ENCODE peak calls at places on chromosomes 16 and 17, in seven cellular contexts. Z is HFFc6, D is H9, I is ovary, C is WTC11, G is GM20000, P is nephron progenitor cell. T is an unnamed sample.

GRCh38 chr17:15121426-15121825 is 143.7 kb downstream of the PMP22 start:
- DNase-seq in I (no peak), G (no peak), D (no peak), Z (no peak), P (no peak), C (no peak), T (no peak)

GRCh38 chr17:61254894-61255293 is 144.7 kb upstream of the TBX2 start:
- DNase-seq in D (no peak), Z (no peak), P (no peak), G (no peak), C (no peak), I (no peak), T (no peak)

GRCh38 chr17:79779661-79780365 is 1.9 kb downstream of the CBX2 start:
- DNase-seq in Z (no peak), P (no peak), I (no peak), D (no peak), C (no peak), G (no peak), T (no peak)

GRCh38 chr16:17368951-17369350 is 101.8 kb downstream of the XYLT1 start:
- DNase-seq in C (no peak), G (no peak), D (no peak), Z (no peak), I (no peak), P (no peak), T (no peak)

GRCh38 chr16:67656344-67657016 is 3.6 kb downstream of the ACD start:
- DNase-seq in D (no peak), I (no peak), P (no peak), Z (no peak), C (no peak), G (no peak), T (no peak)

GRCh38 chr16:68700120-68700519 is 37.0 kb upstream of the CDH1 start:
- DNase-seq in G (no peak), C (no peak), D (no peak), I (peak), P (no peak), Z (peak), T (no peak)

GRCh38 chr16:28486266-28486665 is 5.6 kb downstream of the CLN3 start:
- DNase-seq in I (no peak), P (no peak), G (no peak), D (no peak), C (no peak), Z (no peak), T (no peak)

GRCh38 chr16:85834741-85835140 is 35.2 kb downstream of the COX4I1 start:
- DNase-seq in G (no peak), P (no peak), Z (no peak), C (no peak), D (no peak), I (no peak), T (no peak)

GRCh38 chr16:87457724-87458423 is 35.0 kb downstream of the ZCCHC14 start:
- DNase-seq in G (peak), I (no peak), Z (peak), P (no peak), D (no peak), C (no peak), T (peak)

GRCh38 chr17:65102788-65103187 is 34.4 kb upstream of the RGS9 start:
- DNase-seq in P (no peak), Z (no peak), D (no peak), C (no peak), I (no peak), G (no peak), T (no peak)

GRCh38 chr16:89922477-89922883 is 662 bp upstream of the TUBB3 start:
- DNase-seq in Z (peak), G (no peak), P (peak), D (peak), C (peak), I (peak), T (peak)

GRCh38 chr17:46822388-46822921 is 4.0 kb upstream of the WNT3 start:
- DNase-seq in P (no peak), C (peak), Z (no peak), G (peak), I (no peak), D (peak), T (peak)

GRCh38 chr16:86783626-86784266 is 205.4 kb downstream of the FOXL1 start:
- DNase-seq in I (no peak), G (no peak), C (no peak), P (no peak), Z (no peak), D (no peak), T (no peak)

GRCh38 chr17:82088838-82089722 is 9.0 kb downstream of the FASN start:
- DNase-seq in Z (no peak), D (no peak), I (no peak), G (no peak), C (no peak), P (no peak), T (no peak)

GRCh38 chr16:1167276-1168107 is 14.6 kb downstream of the CACNA1H start:
- DNase-seq in Z (no peak), D (no peak), G (no peak), P (peak), C (peak), I (no peak), T (no peak)

GRCh38 chr16:59611556-59611955 is 877.4 kb upstream of the GOT2 start:
- DNase-seq in G (no peak), I (no peak), C (no peak), D (no peak), P (no peak), Z (no peak), T (no peak)

GRCh38 chr16:7714775-7715174 is 382.1 kb downstream of the RBFOX1 start:
- DNase-seq in C (no peak), P (no peak), G (no peak), I (no peak), D (no peak), Z (no peak), T (no peak)

GRCh38 chr16:46549477-46549876 is 71.7 kb downstream of the SHCBP1 start:
- DNase-seq in I (no peak), P (no peak), G (no peak), D (no peak), C (no peak), Z (no peak), T (no peak)

GRCh38 chr17:16286947-16287562 is 66.2 kb downstream of the CENPV start:
- DNase-seq in I (peak), G (peak), P (no peak), Z (no peak), D (peak), C (peak), T (peak)

GRCh38 chr17:57365420-57365819 is 109.1 kb downstream of the MSI2 start:
- DNase-seq in D (no peak), P (no peak), C (no peak), G (no peak), Z (no peak), I (peak), T (no peak)

GRCh38 chr17:48023408-48024148 is 14.0 kb downstream of the COPZ2 start:
- DNase-seq in I (peak), P (peak), Z (peak), G (no peak), D (peak), C (peak), T (no peak)

GRCh38 chr17:7207120-7208001 is 12.3 kb downstream of the DLG4 start:
- DNase-seq in D (peak), Z (no peak), P (no peak), G (no peak), C (no peak), I (peak), T (no peak)

GRCh38 chr16:88424536-88425230 is 28.4 kb upstream of the ZFPM1 start:
- DNase-seq in C (no peak), D (no peak), G (no peak), I (no peak), P (no peak), Z (no peak), T (no peak)

GRCh38 chr17:77783991-77784820 is 174.3 kb upstream of the TNRC6C start:
- DNase-seq in I (no peak), G (peak), D (no peak), P (no peak), Z (no peak), C (no peak), T (peak)

GRCh38 chr17:9905902-9906301 is 831 bp upstream of the RCVRN start:
- DNase-seq in P (peak), D (peak), C (peak), G (peak), Z (peak), I (no peak), T (peak)

GRCh38 chr16:79261461-79261860 is 339.1 kb downstream of the MAF start:
- DNase-seq in Z (no peak), D (peak), C (peak), I (no peak), P (peak), G (peak), T (no peak)

GRCh38 chr17:494601-495195 is 142.1 kb upstream of the RPH3AL start:
- DNase-seq in Z (no peak), P (no peak), G (no peak), I (no peak), C (no peak), D (no peak), T (no peak)

GRCh38 chr17:72560303-72561247 is 439.8 kb downstream of the SOX9 start:
- DNase-seq in C (peak), D (peak), P (peak), I (no peak), Z (peak), G (peak), T (peak)

GRCh38 chr16:23052908-23053580 is 96.2 kb downstream of the USP31 start:
- DNase-seq in G (no peak), I (no peak), D (no peak), Z (no peak), P (no peak), C (no peak), T (no peak)

GRCh38 chr17:1643293-1643998 is 2.1 kb downstream of the SCARF1 start:
- DNase-seq in C (peak), P (peak), D (peak), Z (no peak), I (no peak), G (peak), T (peak)

GRCh38 chr17:44002141-44002848 is 2.1 kb upstream of the NAGS start:
- DNase-seq in I (no peak), P (no peak), C (no peak), D (no peak), G (no peak), Z (peak), T (no peak)

GRCh38 chr17:3885970-3886369 is 6.9 kb downstream of the CAMKK1 start:
- DNase-seq in Z (peak), G (no peak), I (no peak), D (no peak), C (no peak), P (no peak), T (no peak)

GRCh38 chr17:74245145-74245817 is 28.8 kb upstream of the DNAI2 start:
- DNase-seq in P (peak), Z (no peak), G (no peak), D (peak), I (no peak), C (peak), T (no peak)

GRCh38 chr17:39077874-39078273 is 73.6 kb downstream of the PLXDC1 start:
- DNase-seq in I (no peak), Z (no peak), P (no peak), G (no peak), C (no peak), D (no peak), T (no peak)
- TF ChIP-seq CTCF in I (no peak), Z (peak), P (no peak), G (no peak), C (no peak), D (peak), T (no peak)

GRCh38 chr16:56675685-56676210 is 6.1 kb downstream of the MT1H start:
- DNase-seq in D (peak), Z (no peak), P (peak), I (no peak), C (peak), G (no peak), T (no peak)

GRCh38 chr16:56671706-56672105 is 2.1 kb downstream of the MT1H start:
- DNase-seq in D (no peak), G (no peak), P (no peak), Z (no peak), C (no peak), I (no peak), T (no peak)

GRCh38 chr16:56672761-56673536 is 3.3 kb downstream of the MT1H start:
- DNase-seq in Z (no peak), P (no peak), C (no peak), I (no peak), D (no peak), G (no peak), T (no peak)

GRCh38 chr16:56670640-56670934 is 973 bp downstream of the MT1H start:
- DNase-seq in Z (no peak), I (no peak), C (no peak), P (no peak), G (no peak), D (no peak), T (no peak)

GRCh38 chr16:56673916-56674315 is 4.3 kb downstream of the MT1H start:
- DNase-seq in P (peak), D (peak), C (no peak), I (no peak), Z (peak), G (no peak), T (no peak)
- TF ChIP-seq CTCF in P (peak), D (peak), C (no peak), I (peak), Z (peak), G (peak), T (peak)

GRCh38 chr16:53159781-53160436 is 105.1 kb downstream of the CHD9 start:
- DNase-seq in D (no peak), C (no peak), I (no peak), Z (peak), G (peak), P (peak), T (peak)
- TF ChIP-seq CTCF in D (peak), C (peak), I (peak), Z (peak), G (peak), P (peak), T (peak)

GRCh38 chr16:84042308-84042878 is at the start of gene SLC38A8:
- DNase-seq in G (no peak), P (no peak), D (no peak), I (no peak), C (no peak), Z (no peak), T (no peak)

GRCh38 chr16:84045001-84045817 is 2.6 kb upstream of the SLC38A8 start:
- DNase-seq in G (no peak), Z (no peak), P (no peak), I (no peak), D (no peak), C (no peak), T (no peak)

GRCh38 chr16:84043486-84044107 is 1.0 kb upstream of the SLC38A8 start:
- DNase-seq in C (no peak), Z (no peak), I (no peak), D (no peak), G (no peak), P (no peak), T (no peak)

GRCh38 chr16:84042879-84043485 is 387 bp upstream of the SLC38A8 start:
- DNase-seq in D (peak), G (no peak), C (peak), P (peak), Z (no peak), I (no peak), T (no peak)

GRCh38 chr16:84044108-84044488 is 1.5 kb upstream of the SLC38A8 start:
- DNase-seq in P (no peak), I (no peak), D (peak), G (no peak), Z (peak), C (peak), T (no peak)
- TF ChIP-seq CTCF in P (peak), I (no peak), D (peak), G (no peak), Z (peak), C (peak), T (no peak)

GRCh38 chr17:67689534-67690177 is 28.1 kb upstream of the NOL11 start:
- DNase-seq in Z (peak), C (no peak), G (peak), P (peak), D (no peak), I (peak), T (peak)
- TF ChIP-seq CTCF in Z (peak), C (peak), G (peak), P (peak), D (peak), I (peak), T (peak)

GRCh38 chr17:13265306-13265705 is 247.5 kb upstream of the ELAC2 start:
- DNase-seq in C (no peak), D (no peak), Z (no peak), I (no peak), P (no peak), G (no peak), T (no peak)
- TF ChIP-seq CTCF in C (no peak), D (no peak), Z (no peak), I (no peak), P (no peak), G (no peak), T (no peak)

GRCh38 chr17:68785565-68786486 is 169.4 kb downstream of the ABCA8 start:
- DNase-seq in Z (no peak), C (no peak), G (no peak), I (no peak), D (no peak), P (no peak), T (no peak)
- TF ChIP-seq CTCF in Z (no peak), C (no peak), G (no peak), I (no peak), D (no peak), P (no peak), T (no peak)

GRCh38 chr16:27291106-27291505 is 22.5 kb upstream of the NSMCE1 start:
- DNase-seq in I (no peak), Z (no peak), C (no peak), D (no peak), G (no peak), P (no peak), T (no peak)
- TF ChIP-seq CTCF in I (no peak), Z (no peak), C (no peak), D (no peak), G (no peak), P (no peak), T (no peak)

GRCh38 chr17:27751166-27751565 is 49.2 kb downstream of the NOS2 start:
- DNase-seq in G (no peak), I (no peak), P (no peak), Z (no peak), D (peak), C (no peak), T (no peak)

GRCh38 chr17:27748360-27748825 is 51.9 kb downstream of the NOS2 start:
- DNase-seq in D (no peak), G (no peak), I (no peak), C (no peak), Z (no peak), P (no peak), T (no peak)

GRCh38 chr17:27746881-27747280 is 53.4 kb downstream of the NOS2 start:
- DNase-seq in P (no peak), C (no peak), Z (no peak), G (no peak), D (peak), I (no peak), T (no peak)

GRCh38 chr17:27751622-27752490 is 48.5 kb downstream of the NOS2 start:
- DNase-seq in C (no peak), Z (no peak), G (no peak), P (no peak), I (no peak), D (peak), T (no peak)

DNA sequence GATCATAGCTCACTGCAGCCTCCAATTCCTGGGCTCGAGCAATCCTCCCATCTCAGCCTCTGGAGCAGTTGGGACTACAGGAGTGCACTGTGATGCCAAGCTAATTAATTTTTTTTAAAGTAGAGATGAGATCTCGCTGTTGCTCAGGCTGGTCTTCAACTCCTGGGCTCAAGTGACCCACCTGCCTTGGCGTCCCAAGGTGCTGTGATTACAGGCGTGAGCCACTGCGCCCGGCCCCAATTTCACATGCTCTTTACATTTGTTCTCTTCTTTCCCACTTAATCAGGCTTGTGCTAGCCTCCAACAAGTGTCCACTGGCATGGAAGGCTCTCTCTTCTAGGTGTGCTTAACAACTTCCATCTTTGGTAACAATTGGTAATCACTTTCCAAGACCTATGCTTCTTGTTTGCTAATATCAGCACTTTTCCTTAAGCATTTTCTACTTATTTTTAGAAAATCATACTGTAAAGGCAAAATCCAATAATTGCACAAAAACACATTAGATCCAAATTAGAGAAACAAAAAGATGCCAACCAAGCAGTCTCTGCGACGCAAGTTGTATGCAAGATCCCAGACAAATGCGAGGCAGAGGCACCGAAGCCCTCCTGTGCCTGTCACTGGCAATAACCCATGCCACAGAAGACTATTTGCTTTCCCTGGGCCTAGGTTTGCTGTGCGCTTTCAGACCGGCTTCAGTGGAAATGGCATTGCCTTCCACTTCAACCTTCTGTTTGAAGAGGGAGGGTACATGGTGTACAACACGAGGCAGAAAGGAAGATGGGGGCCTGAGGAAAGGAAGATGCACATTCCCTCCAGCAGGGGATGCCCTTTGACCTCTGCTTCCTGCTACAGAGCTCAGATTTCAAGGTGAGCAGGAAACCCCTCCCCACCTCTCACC is 52.6 kb downstream of the NOS2 start:
- DNase-seq in G (no peak), D (peak), P (peak), Z (no peak), C (peak), I (no peak), T (no peak)
- TF ChIP-seq CTCF in G (no peak), D (peak), P (peak), Z (peak), C (peak), I (no peak), T (peak)

T was measured in GM13977.